ENCODE peak calls at places on chromosomes 12 and 14, in five cellular contexts. Z, S, T, I and Q are unnamed samples.

GRCh38 chr12:40225984-40226602 is 1.3 kb downstream of the LRRK2 start:
- DNase-seq in Z (no peak), T (no peak), I (no peak), S (no peak), Q (peak; percentile 9)

GRCh38 chr14:76078501-76078900 is 73.2 kb upstream of the GPATCH2L start:
- DNase-seq in I (no peak), S (no peak), T (no peak), Z (no peak), Q (no peak)

GRCh38 chr14:32702571-32702970 is 236.1 kb upstream of the NPAS3 start:
- DNase-seq in Z (peak; percentile 45), S (no peak), I (peak; percentile 59), T (no peak), Q (no peak)

GRCh38 chr12:81034926-81035325 is 43.0 kb upstream of the ACSS3 start:
- DNase-seq in I (no peak), T (no peak), S (no peak), Z (no peak), Q (no peak)

GRCh38 chr12:54265364-54265812 is 14.5 kb downstream of the CBX5 start:
- DNase-seq in S (no peak), T (no peak), I (no peak), Z (no peak), Q (no peak)

GRCh38 chr12:105773501-105773900 is 365.3 kb downstream of the NUAK1 start:
- DNase-seq in Z (no peak), S (no peak), T (no peak), I (no peak), Q (no peak)

GRCh38 chr14:63573579-63573978 is 30.4 kb upstream of the PPP2R5E start:
- DNase-seq in S (peak; percentile 21), I (peak; percentile 33), T (no peak), Z (no peak), Q (no peak)

GRCh38 chr12:57416039-57416996 is 14.5 kb downstream of the R3HDM2 start:
- DNase-seq in T (no peak), S (no peak), I (peak; percentile 10), Z (no peak), Q (no peak)

GRCh38 chr14:36915089-36915488 is 253.4 kb downstream of the PAX9 start:
- DNase-seq in I (no peak), Z (no peak), S (no peak), T (no peak), Q (no peak)

GRCh38 chr12:93322784-93323183 is 54.9 kb upstream of the NUDT4 start:
- DNase-seq in I (peak; percentile 57), Z (no peak), S (peak; percentile 27), T (no peak), Q (peak; percentile 47)

GRCh38 chr14:48586099-48586498 is 910.7 kb upstream of the MDGA2 start:
- DNase-seq in I (no peak), Z (no peak), T (no peak), S (no peak), Q (no peak)

GRCh38 chr12:67509987-67510386 is 138.6 kb upstream of the DYRK2 start:
- DNase-seq in I (peak; percentile 90), Z (no peak), S (no peak), T (no peak), Q (peak; percentile 80)

GRCh38 chr14:91883770-91884169 is 16.4 kb upstream of the TC2N start:
- DNase-seq in Z (no peak), S (no peak), T (no peak), I (no peak), Q (no peak)

GRCh38 chr12:93153321-93153720 is 224.2 kb upstream of the EEA1 start:
- DNase-seq in S (no peak), T (no peak), Z (no peak), I (peak; percentile 63), Q (no peak)

GRCh38 chr12:90888316-90888715 is 66.7 kb downstream of the CCER1 start:
- DNase-seq in S (no peak), I (no peak), Z (no peak), T (no peak), Q (no peak)

GRCh38 chr14:101823081-101823480 is 61.6 kb downstream of the PPP2R5C start:
- DNase-seq in Z (no peak), I (no peak), T (no peak), S (no peak), Q (no peak)
- H3K4me3 ChIP-seq in Z (no peak overlapping the region), I (no peak overlapping the region), T (no peak overlapping the region), S (no peak overlapping the region), Q (peak overlapping the region; percentile 48)

GRCh38 chr14:54360667-54361066 is 36.1 kb upstream of the CDKN3 start:
- DNase-seq in Z (no peak), S (no peak), I (no peak), T (no peak), Q (no peak)
- H3K4me1 ChIP-seq in Z (peaks cover 7% of the 10 kb centered on the region), S (peaks cover 19% of the 10 kb centered on the region), I (peaks cover 9% of the 10 kb centered on the region), T (no peaks in the 10 kb centered on the region), Q (no peaks in the 10 kb centered on the region)

GRCh38 chr14:57865450-57866198 is at the start of gene SLC35F4:
- DNase-seq in I (no peak), Z (peak; percentile 72), T (peak; percentile 14), S (peak; percentile 86), Q (no peak)

GRCh38 chr14:57866199-57866755 is 385 bp upstream of the SLC35F4 start:
- DNase-seq in S (no peak), Z (peak; percentile 47), T (no peak), I (no peak), Q (no peak)

GRCh38 chr14:57865066-57865449 is 834 bp downstream of the SLC35F4 start:
- DNase-seq in I (no peak), T (no peak), Z (peak; percentile 49), S (peak; percentile 62), Q (no peak)

DNA sequence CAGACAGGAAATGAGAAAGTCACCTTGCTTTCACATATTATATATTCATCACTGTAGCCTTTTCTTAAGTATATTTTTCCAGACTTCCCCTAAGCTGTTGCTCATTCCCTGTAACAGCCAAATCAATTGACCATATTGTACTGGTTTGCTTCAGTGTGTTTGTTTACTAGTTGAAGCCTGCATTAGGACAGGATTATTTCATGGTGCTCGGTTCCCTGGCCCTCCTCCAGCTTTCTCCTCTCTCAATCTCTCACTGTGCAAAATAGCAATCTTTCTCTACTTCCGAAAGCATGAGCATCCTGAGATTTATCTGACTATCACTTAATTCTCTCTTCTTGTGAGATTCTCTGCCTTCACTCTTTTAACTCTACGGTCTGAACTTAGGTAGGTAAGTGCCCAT is 2.4 kb downstream of the SLC35F4 start:
- DNase-seq in I (no peak), T (no peak), Z (no peak), S (peak; percentile 41), Q (no peak)
- H3K36me3 ChIP-seq in I (no peaks in the 10 kb centered on the region), T (no peaks in the 10 kb centered on the region), Z (no peaks in the 10 kb centered on the region), S (no peaks in the 10 kb centered on the region), Q (no peaks in the 10 kb centered on the region)

GRCh38 chr12:78087363-78087675 is 256.6 kb downstream of the NAV3 start:
- DNase-seq in T (no peak), I (peak; percentile 20), Z (no peak), S (no peak), Q (no peak)

GRCh38 chr12:78086553-78087362 is 256.1 kb downstream of the NAV3 start:
- DNase-seq in T (no peak), S (no peak), Z (no peak), I (peak; percentile 18), Q (no peak)

GRCh38 chr12:78085562-78086182 is 255.0 kb downstream of the NAV3 start:
- DNase-seq in Z (no peak), S (peak; percentile 47), T (no peak), I (peak; percentile 57), Q (no peak)

DNA sequence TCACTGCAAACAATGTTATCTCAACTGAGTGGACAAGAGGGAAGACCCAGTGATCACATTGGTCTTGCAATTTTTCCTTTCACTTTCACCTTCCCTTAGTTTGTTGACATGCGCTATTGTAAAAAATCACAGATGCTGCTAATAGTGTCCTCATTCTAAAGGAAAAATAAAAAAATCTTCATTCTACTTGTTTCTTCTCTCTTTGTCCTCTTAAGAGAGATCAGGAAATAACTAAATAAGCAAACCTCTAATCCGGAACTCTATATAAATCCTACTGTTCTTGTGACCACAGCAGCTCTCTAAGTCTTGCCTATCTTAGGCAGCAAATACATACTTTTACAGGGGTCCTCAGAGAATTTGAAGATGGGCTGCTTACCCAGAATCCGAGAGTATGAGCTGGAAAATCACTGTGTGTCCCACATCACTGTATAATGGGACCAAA is 257.7 kb downstream of the NAV3 start:
- DNase-seq in S (no peak), I (no peak), Z (no peak), T (no peak), Q (peak; percentile 2)
- H3K4me3 ChIP-seq in S (peak overlapping the region; percentile 53), I (no peak overlapping the region), Z (peak overlapping the region; percentile 15), T (no peak overlapping the region), Q (no peak overlapping the region)

DNA sequence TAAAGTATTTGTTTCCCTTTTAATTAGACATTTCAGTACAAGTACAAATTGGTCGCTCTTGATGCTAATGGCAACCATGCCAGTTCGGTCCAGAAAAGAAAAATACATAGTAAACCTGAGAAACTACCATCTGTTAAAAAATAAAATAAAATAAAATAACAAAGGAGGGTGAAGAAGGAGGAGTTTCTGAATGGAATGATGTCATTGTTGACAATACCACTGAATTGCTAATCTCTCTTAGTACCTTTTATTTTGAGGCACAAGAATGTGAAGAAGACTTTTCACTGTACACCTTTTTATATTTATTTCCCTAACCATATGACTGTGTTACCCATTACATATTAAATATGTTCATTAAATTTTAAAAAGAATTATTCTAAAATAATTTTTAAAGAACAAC is 19.5 kb downstream of the SPX start:
- DNase-seq in I (no peak), T (no peak), Z (no peak), S (no peak), Q (no peak)
- H3K4me1 ChIP-seq in I (no peaks in the 10 kb centered on the region), T (no peaks in the 10 kb centered on the region), Z (no peaks in the 10 kb centered on the region), S (no peaks in the 10 kb centered on the region), Q (no peaks in the 10 kb centered on the region)